ENCODE peak calls at places on chromosomes 1 and 21, in five cellular contexts. J is stimulated activated CD8-positive, alpha-beta memory T cell treated with anti-CD3 and anti-CD28 coated beads, Interleukin-7, amount 100 ng/mL, for 24 hours; O is M059J; X is HT-29; H is EL. E is an unnamed sample.

GRCh38 chr1:155970531-155971167 is 7.7 kb downstream of the ARHGEF2 start:
- DNase-seq in H (peak; percentile 93), J (no peak), X (no peak), O (peak; percentile 93), E (peak; percentile 45)

GRCh38 chr1:67646145-67647035 is 38.6 kb upstream of the GADD45A start:
- DNase-seq in X (no peak), J (no peak), O (peak; percentile 92), H (peak; percentile 43), E (no peak)

GRCh38 chr21:33259995-33260394 is 6.2 kb upstream of the IL10RB start:
- DNase-seq in J (no peak), O (no peak), H (no peak), X (no peak), E (no peak)

GRCh38 chr1:61081637-61082335 is 575 bp upstream of the NFIA start:
- DNase-seq in X (peak; percentile 56), H (peak; percentile 45), J (no peak), O (peak; percentile 24), E (peak; percentile 56)

GRCh38 chr1:34758751-34759150 is 789 bp upstream of the GJB4 start:
- DNase-seq in X (no peak), J (no peak), O (no peak), H (no peak), E (no peak)

GRCh38 chr1:177937931-177938330 is 31.9 kb downstream of the SEC16B start:
- DNase-seq in H (peak; percentile 70), J (no peak), O (peak; percentile 41), X (no peak), E (peak; percentile 8)

GRCh38 chr1:192702212-192702993 is 66.5 kb downstream of the RGS13 start:
- DNase-seq in O (peak; percentile 84), H (peak; percentile 77), X (peak; percentile 85), J (no peak), E (peak; percentile 50)

GRCh38 chr1:200130552-200130951 is 103.0 kb downstream of the NR5A2 start:
- DNase-seq in X (peak; percentile 24), O (no peak), H (no peak), J (no peak), E (no peak)

GRCh38 chr1:9281907-9282306 is 10.8 kb upstream of the SPSB1 start:
- DNase-seq in J (no peak), H (no peak), X (no peak), O (no peak), E (no peak)